ENCODE peak calls at places on chromosome 17, in nine cellular contexts. One of them, this sample, is unnamed.
A peak's percentile ranks its signal among the peaks of the same experiment; 100 is the strongest.

GRCh38 chr17:17626151-17626805 is 34.8 kb upstream of the PEMT start:
- DNase-seq in upper lobe of right lung: no peak
- DNase-seq in Right ventricle myocardium inferior: no peak
- DNase-seq in Calu3: no peak
- DNase-seq in head of caudate nucleus: no peak
- DNase-seq in NCI-H2107: peak; percentile 65
- DNase-seq in T-helper 1 cell: no peak
- DNase-seq in NCI-H460: no peak
- DNase-seq in kidney tubule cell: no peak
- DNase-seq in this sample: no peak

GRCh38 chr17:75617218-75617617 is 16.0 kb upstream of the SMIM5 start:
- DNase-seq in Right ventricle myocardium inferior: no peak
- DNase-seq in kidney tubule cell: no peak
- DNase-seq in upper lobe of right lung: no peak
- DNase-seq in Calu3: peak; percentile 93
- DNase-seq in head of caudate nucleus: no peak
- DNase-seq in NCI-H2107: no peak
- DNase-seq in NCI-H460: no peak
- DNase-seq in T-helper 1 cell: no peak
- DNase-seq in this sample: no peak

GRCh38 chr17:79947351-79948031 is 88.2 kb downstream of the TBC1D16 start:
- DNase-seq in Calu3: no peak
- DNase-seq in NCI-H460: no peak
- DNase-seq in Right ventricle myocardium inferior: peak; percentile 64
- DNase-seq in T-helper 1 cell: no peak
- DNase-seq in upper lobe of right lung: peak; percentile 60
- DNase-seq in kidney tubule cell: no peak
- DNase-seq in head of caudate nucleus: no peak
- DNase-seq in NCI-H2107: no peak
- DNase-seq in this sample: no peak

GRCh38 chr17:82536220-82537201 is 17.0 kb downstream of the FOXK2 start:
- DNase-seq in kidney tubule cell: peak; percentile 48
- DNase-seq in Right ventricle myocardium inferior: no peak
- DNase-seq in T-helper 1 cell: peak; percentile 27
- DNase-seq in NCI-H460: no peak
- DNase-seq in NCI-H2107: no peak
- DNase-seq in upper lobe of right lung: no peak
- DNase-seq in head of caudate nucleus: no peak
- DNase-seq in Calu3: no peak
- DNase-seq in this sample: no peak

GRCh38 chr17:41655611-41656111 is 31.3 kb upstream of the KRT17 start:
- DNase-seq in upper lobe of right lung: peak; percentile 92
- DNase-seq in Calu3: peak; percentile 89
- DNase-seq in head of caudate nucleus: no peak
- DNase-seq in Right ventricle myocardium inferior: no peak
- DNase-seq in T-helper 1 cell: no peak
- DNase-seq in NCI-H2107: peak; percentile 25
- DNase-seq in kidney tubule cell: peak; percentile 73
- DNase-seq in NCI-H460: no peak
- DNase-seq in this sample: no peak

GRCh38 chr17:33292981-33293867 is at the start of gene ASIC2:
- DNase-seq in kidney tubule cell: peak; percentile 78
- DNase-seq in T-helper 1 cell: no peak
- DNase-seq in Right ventricle myocardium inferior: no peak
- DNase-seq in Calu3: no peak
- DNase-seq in upper lobe of right lung: no peak
- DNase-seq in NCI-H2107: no peak
- DNase-seq in NCI-H460: no peak
- DNase-seq in head of caudate nucleus: peak; percentile 42
- DNase-seq in this sample: no peak

GRCh38 chr17:82870091-82870491 is 30.3 kb upstream of the ZNF750 start:
- DNase-seq in T-helper 1 cell: no peak
- DNase-seq in Right ventricle myocardium inferior: no peak
- DNase-seq in kidney tubule cell: no peak
- DNase-seq in NCI-H2107: no peak
- DNase-seq in NCI-H460: no peak
- DNase-seq in head of caudate nucleus: no peak
- DNase-seq in Calu3: no peak
- DNase-seq in upper lobe of right lung: no peak
- DNase-seq in this sample: no peak

GRCh38 chr17:81160306-81160705 is 5.0 kb upstream of the PVALEF start:
- DNase-seq in NCI-H460: no peak
- DNase-seq in kidney tubule cell: no peak
- DNase-seq in NCI-H2107: no peak
- DNase-seq in Calu3: no peak
- DNase-seq in upper lobe of right lung: peak; percentile 82
- DNase-seq in Right ventricle myocardium inferior: peak; percentile 91
- DNase-seq in T-helper 1 cell: no peak
- DNase-seq in head of caudate nucleus: peak; percentile 53
- DNase-seq in this sample: no peak

GRCh38 chr17:66803474-66803951 is 31.4 kb upstream of the CACNG5 start:
- DNase-seq in NCI-H460: no peak
- DNase-seq in head of caudate nucleus: no peak
- DNase-seq in kidney tubule cell: no peak
- DNase-seq in Right ventricle myocardium inferior: no peak
- DNase-seq in NCI-H2107: no peak
- DNase-seq in Calu3: no peak
- DNase-seq in T-helper 1 cell: no peak
- DNase-seq in upper lobe of right lung: no peak
- DNase-seq in this sample: no peak

GRCh38 chr17:64706224-64707076 is 44.3 kb upstream of the SMURF2 start:
- DNase-seq in NCI-H460: no peak
- DNase-seq in Right ventricle myocardium inferior: no peak
- DNase-seq in T-helper 1 cell: no peak
- DNase-seq in upper lobe of right lung: no peak
- DNase-seq in head of caudate nucleus: no peak
- DNase-seq in NCI-H2107: no peak
- DNase-seq in Calu3: peak; percentile 22
- DNase-seq in kidney tubule cell: peak; percentile 69
- DNase-seq in this sample: no peak

GRCh38 chr17:75241996-75242460 is 19.4 kb downstream of the GGA3 start:
- DNase-seq in head of caudate nucleus: no peak
- DNase-seq in Calu3: no peak
- DNase-seq in NCI-H460: no peak
- DNase-seq in NCI-H2107: no peak
- DNase-seq in Right ventricle myocardium inferior: no peak
- DNase-seq in T-helper 1 cell: no peak
- DNase-seq in kidney tubule cell: no peak
- DNase-seq in upper lobe of right lung: no peak
- DNase-seq in this sample: peak; percentile 16

GRCh38 chr17:55416470-55417052 is 5.1 kb downstream of the MMD start:
- DNase-seq in kidney tubule cell: peak; percentile 64
- DNase-seq in Right ventricle myocardium inferior: no peak
- DNase-seq in NCI-H2107: no peak
- DNase-seq in upper lobe of right lung: no peak
- DNase-seq in NCI-H460: no peak
- DNase-seq in head of caudate nucleus: no peak
- DNase-seq in T-helper 1 cell: no peak
- DNase-seq in Calu3: no peak
- DNase-seq in this sample: no peak

GRCh38 chr17:48162946-48163506 is 55.5 kb downstream of the SNX11 start:
- DNase-seq in head of caudate nucleus: no peak
- DNase-seq in T-helper 1 cell: no peak
- DNase-seq in NCI-H460: no peak
- DNase-seq in Calu3: peak; percentile 15
- DNase-seq in kidney tubule cell: peak; percentile 70
- DNase-seq in Right ventricle myocardium inferior: no peak
- DNase-seq in upper lobe of right lung: no peak
- DNase-seq in NCI-H2107: no peak
- DNase-seq in this sample: no peak

GRCh38 chr17:48074322-48075054 is 26.3 kb downstream of the NFE2L1 start:
- DNase-seq in upper lobe of right lung: peak; percentile 15
- DNase-seq in Right ventricle myocardium inferior: no peak
- DNase-seq in kidney tubule cell: peak; percentile 94
- DNase-seq in head of caudate nucleus: peak; percentile 85
- DNase-seq in NCI-H2107: no peak
- DNase-seq in Calu3: peak; percentile 87
- DNase-seq in NCI-H460: peak; percentile 79
- DNase-seq in T-helper 1 cell: peak; percentile 60
- DNase-seq in this sample: peak; percentile 72

GRCh38 chr17:63768433-63768832 is 5.0 kb downstream of the CCDC47 start:
- DNase-seq in NCI-H2107: no peak
- DNase-seq in Calu3: no peak
- DNase-seq in T-helper 1 cell: no peak
- DNase-seq in kidney tubule cell: peak; percentile 20
- DNase-seq in NCI-H460: no peak
- DNase-seq in head of caudate nucleus: no peak
- DNase-seq in upper lobe of right lung: peak; percentile 16
- DNase-seq in Right ventricle myocardium inferior: no peak
- DNase-seq in this sample: no peak

GRCh38 chr17:41710472-41711090 is 1.6 kb upstream of the GAST start:
- DNase-seq in Right ventricle myocardium inferior: no peak
- DNase-seq in NCI-H2107: peak; percentile 61
- DNase-seq in head of caudate nucleus: peak; percentile 72
- DNase-seq in NCI-H460: no peak
- DNase-seq in kidney tubule cell: peak; percentile 82
- DNase-seq in Calu3: no peak
- DNase-seq in T-helper 1 cell: peak; percentile 40
- DNase-seq in upper lobe of right lung: no peak
- DNase-seq in this sample: no peak

GRCh38 chr17:31610301-31610910 is 218.9 kb downstream of the RAB11FIP4 start:
- DNase-seq in NCI-H460: no peak
- DNase-seq in kidney tubule cell: no peak
- DNase-seq in T-helper 1 cell: no peak
- DNase-seq in Right ventricle myocardium inferior: no peak
- DNase-seq in head of caudate nucleus: no peak
- DNase-seq in Calu3: no peak
- DNase-seq in NCI-H2107: no peak
- DNase-seq in upper lobe of right lung: no peak
- DNase-seq in this sample: no peak

GRCh38 chr17:59331929-59332889 is 754 bp downstream of the YPEL2 start:
- DNase-seq in Calu3: peak; percentile 18
- DNase-seq in NCI-H2107: no peak
- DNase-seq in T-helper 1 cell: peak; percentile 19
- DNase-seq in upper lobe of right lung: peak; percentile 83
- DNase-seq in Right ventricle myocardium inferior: peak; percentile 86
- DNase-seq in kidney tubule cell: no peak
- DNase-seq in NCI-H460: no peak
- DNase-seq in head of caudate nucleus: peak; percentile 52
- DNase-seq in this sample: peak; percentile 24

GRCh38 chr17:81234940-81235821 is 3.7 kb downstream of the TEPSIN start:
- DNase-seq in kidney tubule cell: no peak
- DNase-seq in T-helper 1 cell: no peak
- DNase-seq in upper lobe of right lung: no peak
- DNase-seq in NCI-H2107: no peak
- DNase-seq in Right ventricle myocardium inferior: peak; percentile 27
- DNase-seq in NCI-H460: no peak
- DNase-seq in Calu3: no peak
- DNase-seq in head of caudate nucleus: no peak
- DNase-seq in this sample: no peak